ENCODE peak calls at places on chromosomes 12 and 14, in eight cellular contexts. One of them, this sample, is unnamed.

GRCh38 chr12:89883630-89884364 is 175.2 kb upstream of the ATP2B1 start:
- DNase-seq in cardiac fibroblast: peak; percentile 56
- DNase-seq in ELF-1: peak; percentile 39
- DNase-seq in BJ: no peak
- DNase-seq in nephron progenitor cell: no peak
- DNase-seq in cardiac muscle cell: no peak
- DNase-seq in astrocyte of the spinal cord: peak; percentile 70
- DNase-seq in immature natural killer cell: no peak
- DNase-seq in this sample: no peak

GRCh38 chr14:94389731-94390371 is 1.4 kb upstream of the SERPINA1 start:
- DNase-seq in BJ: no peak
- DNase-seq in cardiac fibroblast: no peak
- DNase-seq in astrocyte of the spinal cord: no peak
- DNase-seq in ELF-1: no peak
- DNase-seq in immature natural killer cell: no peak
- DNase-seq in nephron progenitor cell: no peak
- DNase-seq in cardiac muscle cell: no peak
- DNase-seq in this sample: no peak

GRCh38 chr14:68621400-68622365 is 171.2 kb downstream of the ZFP36L1 start:
- DNase-seq in nephron progenitor cell: no peak
- DNase-seq in cardiac muscle cell: no peak
- DNase-seq in BJ: peak; percentile 43
- DNase-seq in astrocyte of the spinal cord: peak; percentile 70
- DNase-seq in ELF-1: no peak
- DNase-seq in immature natural killer cell: no peak
- DNase-seq in cardiac fibroblast: peak; percentile 81
- DNase-seq in this sample: no peak

GRCh38 chr12:109510196-109510595 is 32.8 kb downstream of the UBE3B start:
- DNase-seq in cardiac fibroblast: no peak
- DNase-seq in ELF-1: no peak
- DNase-seq in BJ: no peak
- DNase-seq in immature natural killer cell: no peak
- DNase-seq in cardiac muscle cell: no peak
- DNase-seq in astrocyte of the spinal cord: no peak
- DNase-seq in nephron progenitor cell: no peak
- DNase-seq in this sample: no peak

GRCh38 chr12:87967871-87968270 is 61.3 kb downstream of the C12orf50 start:
- DNase-seq in ELF-1: no peak
- DNase-seq in BJ: no peak
- DNase-seq in immature natural killer cell: no peak
- DNase-seq in astrocyte of the spinal cord: no peak
- DNase-seq in cardiac fibroblast: peak; percentile 6
- DNase-seq in cardiac muscle cell: peak; percentile 67
- DNase-seq in nephron progenitor cell: no peak
- DNase-seq in this sample: no peak

GRCh38 chr12:58161773-58162172 is 220.4 kb downstream of the ATP23 start:
- DNase-seq in cardiac fibroblast: no peak
- DNase-seq in immature natural killer cell: no peak
- DNase-seq in nephron progenitor cell: no peak
- DNase-seq in ELF-1: no peak
- DNase-seq in BJ: no peak
- DNase-seq in astrocyte of the spinal cord: no peak
- DNase-seq in cardiac muscle cell: no peak
- DNase-seq in this sample: no peak

GRCh38 chr12:4379410-4379809 is at the start of gene FGF23:
- DNase-seq in astrocyte of the spinal cord: peak; percentile 33
- DNase-seq in cardiac muscle cell: peak; percentile 89
- DNase-seq in ELF-1: peak; percentile 92
- DNase-seq in cardiac fibroblast: peak; percentile 3
- DNase-seq in BJ: no peak
- DNase-seq in nephron progenitor cell: peak; percentile 71
- DNase-seq in immature natural killer cell: no peak
- DNase-seq in this sample: no peak

GRCh38 chr12:11310336-11310735 is at the start of gene PRB4:
- DNase-seq in BJ: no peak
- DNase-seq in astrocyte of the spinal cord: no peak
- DNase-seq in immature natural killer cell: no peak
- DNase-seq in cardiac fibroblast: no peak
- DNase-seq in nephron progenitor cell: no peak
- DNase-seq in ELF-1: no peak
- DNase-seq in cardiac muscle cell: no peak
- DNase-seq in this sample: no peak

GRCh38 chr14:87916103-87916885 is 76.7 kb downstream of the GALC start:
- DNase-seq in BJ: no peak
- DNase-seq in astrocyte of the spinal cord: no peak
- DNase-seq in ELF-1: no peak
- DNase-seq in immature natural killer cell: no peak
- DNase-seq in cardiac fibroblast: no peak
- DNase-seq in nephron progenitor cell: no peak
- DNase-seq in cardiac muscle cell: no peak
- DNase-seq in this sample: no peak

GRCh38 chr14:104971447-104972240 is 6.5 kb downstream of the AHNAK2 start:
- DNase-seq in cardiac muscle cell: no peak
- DNase-seq in cardiac fibroblast: no peak
- DNase-seq in ELF-1: no peak
- DNase-seq in BJ: no peak
- DNase-seq in astrocyte of the spinal cord: no peak
- DNase-seq in immature natural killer cell: no peak
- DNase-seq in nephron progenitor cell: no peak
- DNase-seq in this sample: no peak

GRCh38 chr12:105036937-105037649 is 47.2 kb downstream of the ALDH1L2 start:
- DNase-seq in nephron progenitor cell: no peak
- DNase-seq in BJ: no peak
- DNase-seq in ELF-1: no peak
- DNase-seq in cardiac fibroblast: no peak
- DNase-seq in immature natural killer cell: no peak
- DNase-seq in cardiac muscle cell: no peak
- DNase-seq in astrocyte of the spinal cord: no peak
- DNase-seq in this sample: no peak

GRCh38 chr14:61940669-61941420 is 178.6 kb downstream of the SNAPC1 start:
- DNase-seq in immature natural killer cell: no peak
- DNase-seq in nephron progenitor cell: peak; percentile 15
- DNase-seq in ELF-1: peak; percentile 95
- DNase-seq in BJ: no peak
- DNase-seq in cardiac fibroblast: no peak
- DNase-seq in astrocyte of the spinal cord: no peak
- DNase-seq in cardiac muscle cell: no peak
- DNase-seq in this sample: no peak

GRCh38 chr12:93195511-93195910 is 182.2 kb upstream of the NUDT4 start:
- DNase-seq in BJ: no peak
- DNase-seq in ELF-1: no peak
- DNase-seq in immature natural killer cell: no peak
- DNase-seq in cardiac muscle cell: no peak
- DNase-seq in nephron progenitor cell: no peak
- DNase-seq in astrocyte of the spinal cord: no peak
- DNase-seq in cardiac fibroblast: no peak
- DNase-seq in this sample: no peak

GRCh38 chr12:116354534-116354933 is 77.0 kb upstream of the MED13L start:
- DNase-seq in BJ: no peak
- DNase-seq in immature natural killer cell: no peak
- DNase-seq in ELF-1: no peak
- DNase-seq in cardiac fibroblast: no peak
- DNase-seq in astrocyte of the spinal cord: no peak
- DNase-seq in nephron progenitor cell: no peak
- DNase-seq in cardiac muscle cell: no peak
- DNase-seq in this sample: no peak

GRCh38 chr14:63276492-63277342 is 42.0 kb downstream of the GPHB5 start:
- DNase-seq in cardiac muscle cell: peak; percentile 56
- DNase-seq in BJ: no peak
- DNase-seq in nephron progenitor cell: peak; percentile 16
- DNase-seq in astrocyte of the spinal cord: peak; percentile 59
- DNase-seq in ELF-1: peak; percentile 32
- DNase-seq in immature natural killer cell: peak; percentile 19
- DNase-seq in cardiac fibroblast: peak; percentile 79
- DNase-seq in this sample: peak; percentile 44

GRCh38 chr12:46521145-46521544 is 148.6 kb upstream of the SLC38A2 start:
- DNase-seq in nephron progenitor cell: no peak
- DNase-seq in ELF-1: no peak
- DNase-seq in cardiac fibroblast: no peak
- DNase-seq in cardiac muscle cell: no peak
- DNase-seq in astrocyte of the spinal cord: no peak
- DNase-seq in immature natural killer cell: no peak
- DNase-seq in BJ: no peak
- DNase-seq in this sample: no peak

This sample was measured in erythroblast.